ENCODE peak calls at places on chromosomes 16 and 17, in six cellular contexts. R is body of pancreas; Z is OCI-LY7; O is CD4-positive, alpha-beta memory T cell; I is uterus; Q is lower lobe of right lung. E is an unnamed sample.

GRCh38 chr16:1821861-1822611 is 4.6 kb downstream of the HAGH start:
- DNase-seq in R (no peak), Z (no peak), O (no peak), I (no peak), Q (no peak), E (no peak)

GRCh38 chr17:7549401-7550055 is 670 bp downstream of the TNFSF12 start:
- DNase-seq in R (peak), Z (no peak), O (peak), I (peak), Q (peak), E (no peak)

GRCh38 chr16:26598061-26598460 is 468.7 kb upstream of the C16orf82 start:
- DNase-seq in R (no peak), Z (no peak), O (peak), I (no peak), Q (no peak), E (no peak)

GRCh38 chr17:29726721-29727252 is 104.1 kb upstream of the CORO6 start:
- DNase-seq in R (no peak), Z (peak), O (peak), I (no peak), Q (no peak), E (no peak)

GRCh38 chr16:23650674-23651073 is 9.4 kb downstream of the DCTN5 start:
- DNase-seq in R (no peak), Z (no peak), O (no peak), I (no peak), Q (no peak), E (no peak)

GRCh38 chr16:70527315-70527996 is 3.8 kb downstream of the SF3B3 start:
- DNase-seq in R (no peak), Z (no peak), O (no peak), I (no peak), Q (no peak), E (no peak)

GRCh38 chr17:44872131-44872768 is 24.6 kb downstream of the HIGD1B start:
- DNase-seq in R (no peak), Z (no peak), O (no peak), I (no peak), Q (no peak), E (no peak)

GRCh38 chr17:57463103-57463885 is 207.0 kb downstream of the MSI2 start:
- DNase-seq in R (no peak), Z (no peak), O (no peak), I (no peak), Q (no peak), E (no peak)

GRCh38 chr17:28394717-28395116 is 11.3 kb downstream of the SLC46A1 start:
- DNase-seq in R (no peak), Z (no peak), O (no peak), I (no peak), Q (no peak), E (no peak)

GRCh38 chr16:85104821-85105391 is 7.4 kb downstream of the CIBAR2 start:
- DNase-seq in R (no peak), Z (peak), O (peak), I (no peak), Q (peak), E (no peak)

GRCh38 chr17:43219001-43219400 is 7.3 kb downstream of the TMEM106A start:
- DNase-seq in R (no peak), Z (no peak), O (no peak), I (no peak), Q (no peak), E (no peak)

GRCh38 chr17:49845210-49845782 is 2.6 kb downstream of the TAC4 start:
- DNase-seq in R (no peak), Z (no peak), O (no peak), I (no peak), Q (no peak), E (no peak)

GRCh38 chr16:21646721-21647561 is 5.5 kb downstream of the IGSF6 start:
- DNase-seq in R (no peak), Z (peak), O (peak), I (no peak), Q (no peak), E (no peak)

GRCh38 chr17:47840742-47841487 is at the start of gene SCRN2:
- DNase-seq in R (peak), Z (peak), O (peak), I (peak), Q (peak), E (peak)

GRCh38 chr17:72976971-72977767 is 115.3 kb downstream of the SLC39A11 start:
- DNase-seq in R (peak), Z (no peak), O (no peak), I (peak), Q (no peak), E (no peak)

GRCh38 chr16:81405702-81406113 is 38.9 kb upstream of the CMIP start:
- DNase-seq in R (peak), Z (no peak), O (no peak), I (no peak), Q (no peak), E (no peak)

GRCh38 chr17:35660902-35661301 is 70.5 kb upstream of the RASL10B start:
- DNase-seq in R (no peak), Z (no peak), O (no peak), I (no peak), Q (no peak), E (no peak)

GRCh38 chr17:74288785-74289184 is 14.8 kb downstream of the DNAI2 start:
- DNase-seq in R (no peak), Z (no peak), O (no peak), I (no peak), Q (no peak), E (no peak)

GRCh38 chr17:54269886-54270285 is 447.2 kb downstream of the KIF2B start:
- DNase-seq in R (no peak), Z (no peak), O (no peak), I (no peak), Q (no peak), E (no peak)

GRCh38 chr17:4558311-4558972 is 1.9 kb downstream of the GGT6 start:
- DNase-seq in R (peak), Z (no peak), O (no peak), I (no peak), Q (peak), E (no peak)

GRCh38 chr17:52895272-52895671 is 736.8 kb upstream of the CA10 start:
- DNase-seq in R (no peak), Z (no peak), O (no peak), I (no peak), Q (no peak), E (no peak)

GRCh38 chr16:67593288-67593687 is 31.0 kb downstream of the CTCF start:
- DNase-seq in R (no peak), Z (no peak), O (no peak), I (no peak), Q (no peak), E (no peak)
- H3K27ac ChIP-seq in R (no peak), Z (no peak), O (no peak), I (no peak), Q (no peak), E (no peak)

GRCh38 chr17:80856863-80857488 is 134.7 kb upstream of the CHMP6 start:
- DNase-seq in R (no peak), Z (no peak), O (no peak), I (no peak), Q (no peak), E (no peak)
- H3K27ac ChIP-seq in R (no peak), Z (no peak), O (peak), I (peak), Q (no peak), E (peak)

DNA sequence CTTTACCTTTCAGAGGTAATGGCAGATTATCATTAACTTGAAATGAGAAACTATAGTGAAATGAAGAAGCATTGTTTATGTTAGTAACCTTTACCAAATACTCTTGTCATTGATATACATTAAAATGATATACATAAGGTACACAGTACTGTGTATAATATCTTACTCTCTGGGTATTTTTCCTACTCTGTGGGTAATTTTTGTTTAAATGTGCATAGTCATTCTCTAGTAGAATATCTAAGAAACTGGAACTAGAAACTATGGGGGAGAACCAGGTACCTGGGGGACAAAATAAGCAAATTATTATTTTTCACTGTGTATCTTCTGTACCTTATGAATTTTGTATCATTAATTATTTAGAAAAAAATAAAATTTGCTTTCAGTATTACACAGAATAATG is 20.6 kb upstream of the PHAF1 start:
- DNase-seq in R (no peak), Z (no peak), O (no peak), I (no peak), Q (no peak), E (no peak)
- H3K27ac ChIP-seq in R (no peak), Z (no peak), O (no peak), I (no peak), Q (no peak), E (no peak)

GRCh38 chr17:77211681-77212080 is 70.9 kb downstream of the SEC14L1 start:
- DNase-seq in R (no peak), Z (peak), O (no peak), I (no peak), Q (no peak), E (no peak)
- H3K27ac ChIP-seq in R (no peak), Z (peak), O (no peak), I (no peak), Q (no peak), E (peak)